ENCODE peak calls at places on chromosomes 11 and 22, in five cellular contexts. Z, F, B, X and V are unnamed samples.
A peak's percentile ranks its signal among the peaks of the same experiment; 100 is the strongest.

GRCh38 chr11:66950113-66950535 is 8.1 kb downstream of the PC start:
- DNase-seq in Z (peak; percentile 23), F (no peak), B (peak; percentile 63), X (peak; percentile 68), V (peak; percentile 37)

GRCh38 chr22:37824674-37825641 is 1.8 kb downstream of the GALR3 start:
- DNase-seq in Z (no peak), F (peak; percentile 63), B (no peak), X (peak; percentile 34), V (no peak)

GRCh38 chr11:66388746-66389386 is 17.3 kb upstream of the SLC29A2 start:
- DNase-seq in Z (peak; percentile 63), F (peak; percentile 79), B (peak; percentile 80), X (peak; percentile 45), V (peak; percentile 73)

GRCh38 chr11:43920598-43921419 is 21.6 kb upstream of the C11orf96 start:
- DNase-seq in Z (no peak), F (no peak), B (peak; percentile 70), X (no peak), V (peak; percentile 93)

GRCh38 chr22:19755145-19755710 is 5.3 kb upstream of the TBX1 start:
- DNase-seq in Z (no peak), F (no peak), B (no peak), X (no peak), V (no peak)

GRCh38 chr11:15468471-15468870 is 353.7 kb downstream of the INSC start:
- DNase-seq in Z (no peak), F (no peak), B (no peak), X (no peak), V (peak; percentile 33)

GRCh38 chr11:12827369-12827768 is 153.1 kb downstream of the TEAD1 start:
- DNase-seq in Z (no peak), F (no peak), B (no peak), X (no peak), V (no peak)

GRCh38 chr11:105046898-105047579 is 1.9 kb upstream of the CARD16 start:
- DNase-seq in Z (no peak), F (no peak), B (peak; percentile 35), X (no peak), V (peak; percentile 90)

GRCh38 chr11:64834723-64835615 is 9.5 kb downstream of the CDC42BPG start:
- DNase-seq in Z (no peak), F (no peak), B (peak; percentile 89), X (no peak), V (peak; percentile 47)

GRCh38 chr22:46047841-46048595 is 71.1 kb upstream of the WNT7B start:
- DNase-seq in Z (no peak), F (peak; percentile 32), B (no peak), X (peak; percentile 47), V (no peak)

GRCh38 chr22:37485006-37485713 is 1.0 kb downstream of the MFNG start:
- DNase-seq in Z (peak; percentile 43), F (peak; percentile 83), B (no peak), X (no peak), V (no peak)

GRCh38 chr11:3073029-3073435 is 15.8 kb upstream of the CARS1 start:
- DNase-seq in Z (no peak), F (no peak), B (no peak), X (no peak), V (peak; percentile 49)

GRCh38 chr11:68145120-68145866 is 24.1 kb upstream of the CHKA start:
- DNase-seq in Z (no peak), F (no peak), B (peak; percentile 72), X (no peak), V (no peak)

GRCh38 chr11:35013514-35014191 is 97.2 kb downstream of the PDHX start:
- DNase-seq in Z (no peak), F (no peak), B (no peak), X (no peak), V (no peak)

GRCh38 chr11:106032861-106033260 is 10.8 kb upstream of the MSANTD4 start:
- DNase-seq in Z (no peak), F (no peak), B (no peak), X (no peak), V (no peak)

GRCh38 chr11:18834754-18835466 is 43.3 kb upstream of the PTPN5 start:
- DNase-seq in Z (no peak), F (no peak), B (no peak), X (no peak), V (no peak)

GRCh38 chr22:40251106-40251505 is 73.4 kb downstream of the TNRC6B start:
- DNase-seq in Z (no peak), F (no peak), B (no peak), X (no peak), V (no peak)

GRCh38 chr11:113507341-113507740 is 32.1 kb upstream of the DRD2 start:
- DNase-seq in Z (no peak), F (no peak), B (no peak), X (no peak), V (no peak)